ENCODE peak calls at places on chromosomes 5 and 9, in six cellular contexts. Y is breast epithelium, Q is OCI-LY7, A is IMR-90, O is stomach, U is substantia nigra. C is an unnamed sample.

GRCh38 chr9:18261143-18261542 is 212.8 kb upstream of the ADAMTSL1 start:
- DNase-seq in Y (no peak), Q (no peak), A (no peak), O (no peak), U (no peak), C (no peak)

GRCh38 chr9:84710701-84711397 is 41.3 kb downstream of the NTRK2 start:
- DNase-seq in Y (no peak), Q (no peak), A (no peak), O (no peak), U (no peak), C (no peak)

GRCh38 chr5:172569862-172570558 is 71.1 kb upstream of the NEURL1B start:
- DNase-seq in Y (no peak), Q (no peak), A (no peak), O (no peak), U (no peak), C (no peak)

GRCh38 chr9:95101326-95101725 is 216.2 kb downstream of the FANCC start:
- DNase-seq in Y (no peak), Q (no peak), A (no peak), O (no peak), U (no peak), C (no peak)

GRCh38 chr5:176866913-176867312 is 32.2 kb downstream of the HK3 start:
- DNase-seq in Y (no peak), Q (no peak), A (no peak), O (no peak), U (no peak), C (no peak)

GRCh38 chr5:132427285-132428146 is 58.0 kb downstream of the SLC22A5 start:
- DNase-seq in Y (no peak), Q (peak; percentile 76), A (no peak), O (peak; percentile 66), U (no peak), C (no peak)

GRCh38 chr9:114155263-114155966 is at the start of gene COL27A1:
- DNase-seq in Y (peak; percentile 86), Q (peak; percentile 51), A (peak; percentile 70), O (peak; percentile 87), U (peak; percentile 71), C (peak; percentile 37)

GRCh38 chr9:19445452-19445851 is 36.6 kb downstream of the ACER2 start:
- DNase-seq in Y (no peak), Q (no peak), A (no peak), O (no peak), U (no peak), C (no peak)

GRCh38 chr5:67346611-67347010 is 150.0 kb upstream of the CD180 start:
- DNase-seq in Y (no peak), Q (no peak), A (no peak), O (no peak), U (no peak), C (no peak)

GRCh38 chr9:36895744-36896260 is 138.3 kb downstream of the PAX5 start:
- DNase-seq in Y (no peak), Q (no peak), A (no peak), O (no peak), U (no peak), C (no peak)

GRCh38 chr9:72633966-72634365 is 112.6 kb downstream of the TMC1 start:
- DNase-seq in Y (no peak), Q (no peak), A (peak; percentile 53), O (no peak), U (no peak), C (no peak)

GRCh38 chr9:114075602-114076001 is 2.5 kb downstream of the AMBP start:
- DNase-seq in Y (no peak), Q (no peak), A (no peak), O (no peak), U (no peak), C (no peak)

GRCh38 chr9:112971415-112971814 is 40.6 kb downstream of the ZNF883 start:
- DNase-seq in Y (no peak), Q (peak; percentile 39), A (peak; percentile 1), O (no peak), U (no peak), C (peak; percentile 25)

GRCh38 chr9:38016375-38017120 is 52.5 kb downstream of the SHB start:
- DNase-seq in Y (no peak), Q (no peak), A (peak; percentile 63), O (no peak), U (no peak), C (no peak)

GRCh38 chr5:56612759-56613158 is 202.6 kb upstream of the MAP3K1 start:
- DNase-seq in Y (no peak), Q (no peak), A (no peak), O (no peak), U (no peak), C (no peak)

GRCh38 chr5:56415356-56415765 is 182.2 kb upstream of the ANKRD55 start:
- DNase-seq in Y (no peak), Q (peak; percentile 93), A (peak; percentile 91), O (peak; percentile 52), U (no peak), C (no peak)

GRCh38 chr5:69158039-69158438 is 8.9 kb upstream of the CCNB1 start:
- DNase-seq in Y (no peak), Q (no peak), A (no peak), O (no peak), U (no peak), C (no peak)

GRCh38 chr5:81147011-81147594 is 86.0 kb upstream of the CKMT2 start:
- DNase-seq in Y (no peak), Q (no peak), A (no peak), O (no peak), U (no peak), C (no peak)

GRCh38 chr5:135509995-135510394 is 25.8 kb downstream of the NEUROG1 start:
- DNase-seq in Y (no peak), Q (no peak), A (no peak), O (no peak), U (no peak), C (no peak)

GRCh38 chr5:135504376-135504775 is 31.4 kb downstream of the NEUROG1 start:
- DNase-seq in Y (no peak), Q (no peak), A (no peak), O (no peak), U (no peak), C (no peak)

GRCh38 chr5:135505973-135506372 is 29.8 kb downstream of the NEUROG1 start:
- DNase-seq in Y (no peak), Q (no peak), A (peak; percentile 25), O (no peak), U (no peak), C (no peak)

GRCh38 chr5:135511858-135512257 is 23.9 kb downstream of the NEUROG1 start:
- DNase-seq in Y (no peak), Q (no peak), A (no peak), O (no peak), U (no peak), C (no peak)

DNA sequence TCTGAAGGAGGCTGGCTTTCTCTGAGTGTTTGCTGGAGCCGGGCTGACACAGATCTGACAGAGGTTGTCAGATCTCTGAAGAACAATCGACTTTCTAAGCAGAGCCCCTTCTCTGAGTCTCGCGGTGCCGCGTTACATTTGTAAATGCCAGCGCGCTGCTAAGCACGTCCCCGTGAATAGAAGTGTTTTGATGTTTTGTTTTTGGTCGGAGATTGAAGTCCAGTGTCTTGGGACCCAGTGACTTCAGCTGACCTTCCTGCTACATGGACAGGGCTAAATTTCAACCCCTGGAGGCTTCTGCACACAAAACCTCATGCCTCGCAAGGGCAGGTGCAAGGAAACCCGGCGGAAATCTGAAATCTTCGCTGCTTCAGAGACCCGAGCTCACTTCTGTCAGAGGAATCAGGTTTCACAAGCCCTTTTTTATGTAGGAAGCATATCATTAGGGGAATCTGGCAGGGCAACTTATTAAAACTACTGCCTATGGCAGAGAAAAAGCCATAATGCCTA is 27.2 kb downstream of the NEUROG1 start:
- DNase-seq in Y (no peak), Q (no peak), A (no peak), O (no peak), U (no peak), C (no peak)
- H3K27ac ChIP-seq in Y (no peak overlapping the region), Q (no peak overlapping the region), A (no peak overlapping the region), O (no peak overlapping the region), U (no peak overlapping the region), C (no peak overlapping the region)

DNA sequence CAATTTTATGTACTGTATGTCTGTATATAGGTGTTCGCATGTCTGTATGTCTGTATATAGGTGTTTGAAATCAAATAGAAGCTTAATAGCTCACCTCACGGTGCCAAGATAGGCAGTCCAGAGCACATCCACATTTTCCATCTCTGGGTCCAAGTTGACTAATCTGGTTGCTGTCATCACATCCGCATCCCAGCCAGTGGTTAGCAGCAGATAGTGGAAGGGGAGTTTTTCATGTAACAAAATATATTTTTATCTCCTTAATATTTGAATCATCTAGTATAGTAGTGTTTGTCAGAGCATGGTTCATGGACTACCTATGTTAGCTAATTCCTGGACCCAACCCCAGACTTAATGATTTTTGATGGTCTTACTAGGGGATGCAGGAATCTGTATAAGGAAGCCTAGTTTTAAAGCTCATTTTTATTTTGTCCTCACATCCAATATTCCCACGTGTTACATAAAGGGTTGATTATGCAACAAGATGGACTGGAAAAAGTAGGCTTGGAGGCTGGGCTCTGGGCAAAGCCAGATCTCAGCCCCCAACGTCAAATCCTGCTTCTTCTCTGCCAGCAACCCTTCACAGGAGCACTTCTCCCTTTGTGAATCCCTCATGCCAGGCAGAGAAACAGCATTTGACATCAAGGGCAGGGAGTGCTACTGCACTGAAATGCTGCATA is 219.7 kb downstream of the ZSWIM6 start:
- DNase-seq in Y (no peak), Q (no peak), A (no peak), O (no peak), U (no peak), C (no peak)
- H3K27ac ChIP-seq in Y (no peak overlapping the region), Q (no peak overlapping the region), A (no peak overlapping the region), O (no peak overlapping the region), U (no peak overlapping the region), C (no peak overlapping the region)

DNA sequence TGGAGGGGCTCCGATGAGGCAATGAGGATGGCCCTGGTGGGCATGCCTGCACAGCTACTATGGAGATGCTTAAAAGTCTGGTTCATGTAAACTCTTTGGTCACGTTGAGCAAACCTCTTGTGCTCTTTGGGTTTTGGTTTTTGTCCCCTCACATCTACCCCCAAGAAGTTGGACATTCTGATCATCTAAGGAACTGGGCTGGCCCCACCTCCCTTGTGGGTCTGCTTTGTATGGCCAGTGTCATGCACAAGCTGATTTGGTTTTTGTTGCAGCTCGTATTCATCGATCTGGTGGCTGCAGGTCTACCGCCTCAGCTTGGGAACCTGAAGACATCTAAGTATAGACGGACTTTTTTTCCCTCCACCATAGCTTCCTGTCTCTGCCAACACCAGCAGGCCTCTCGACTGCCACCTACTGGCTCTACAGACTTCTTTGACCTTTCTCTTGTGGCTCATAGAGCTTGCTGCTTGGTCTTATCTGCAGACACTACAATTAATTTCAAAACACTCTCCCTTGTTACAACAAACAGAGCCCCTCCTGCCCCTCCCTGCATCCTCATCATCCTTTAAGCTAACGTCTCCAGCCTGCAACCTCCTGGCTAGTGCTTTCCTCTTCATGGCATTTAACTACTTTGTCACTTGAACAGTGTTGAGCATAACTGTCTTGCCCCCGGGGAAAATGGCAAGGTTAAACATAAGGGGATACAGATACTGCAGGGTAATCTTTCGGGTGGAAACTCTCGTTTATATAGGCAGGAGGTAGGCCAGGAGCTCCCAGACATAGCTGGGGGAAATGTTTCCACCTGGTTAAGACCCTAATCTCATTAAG is 34.5 kb downstream of the TSTD2 start:
- DNase-seq in Y (peak; percentile 59), Q (peak; percentile 84), A (peak; percentile 82), O (peak; percentile 82), U (peak; percentile 74), C (peak; percentile 48)
- H3K27ac ChIP-seq in Y (no peak overlapping the region), Q (no peak overlapping the region), A (no peak overlapping the region), O (no peak overlapping the region), U (peak overlapping the region; percentile 42), C (no peak overlapping the region)

GRCh38 chr5:159504857-159505304 is 174.6 kb upstream of the IL12B start:
- DNase-seq in Y (no peak), Q (no peak), A (peak; percentile 78), O (no peak), U (no peak), C (no peak)
- H3K27ac ChIP-seq in Y (peak overlapping the region; percentile 50), Q (no peak overlapping the region), A (peak overlapping the region; percentile 46), O (peak overlapping the region; percentile 60), U (no peak overlapping the region), C (no peak overlapping the region)